ENCODE peak calls at places on chromosomes 16 and 17, in five cellular contexts. Q is dermis blood vessel endothelial cell, C is body of pancreas, V is heart left ventricle, L is fibroblast of the conjunctiva. W is an unnamed sample.

GRCh38 chr16:17369441-17369951 is 101.3 kb downstream of the XYLT1 start:
- DNase-seq in Q (peak), C (peak), V (peak), L (no peak), W (no peak)

GRCh38 chr16:11833951-11834695 is 17.2 kb downstream of the RSL1D1 start:
- DNase-seq in Q (no peak), C (no peak), V (no peak), L (peak), W (no peak)

GRCh38 chr16:55955439-55955838 is 80.3 kb upstream of the CES5A start:
- DNase-seq in Q (no peak), C (no peak), V (no peak), L (no peak), W (no peak)

GRCh38 chr17:43353364-43353763 is 45.4 kb upstream of the ARL4D start:
- DNase-seq in Q (no peak), C (no peak), V (no peak), L (no peak), W (no peak)

GRCh38 chr17:19238167-19238505 is 970 bp downstream of the EPN2 start:
- DNase-seq in Q (peak), C (peak), V (peak), L (no peak), W (no peak)

GRCh38 chr16:47037396-47037745 is 63.9 kb upstream of the DNAJA2 start:
- DNase-seq in Q (peak), C (peak), V (peak), L (no peak), W (no peak)

GRCh38 chr17:61759362-61759761 is 104.0 kb downstream of the BRIP1 start:
- DNase-seq in Q (no peak), C (no peak), V (no peak), L (no peak), W (no peak)

GRCh38 chr16:13696017-13696416 is 223.9 kb upstream of the ERCC4 start:
- DNase-seq in Q (no peak), C (no peak), V (no peak), L (no peak), W (no peak)

GRCh38 chr17:72705905-72706395 is 386.5 kb downstream of the SLC39A11 start:
- DNase-seq in Q (no peak), C (no peak), V (no peak), L (no peak), W (no peak)

GRCh38 chr16:68086336-68086821 is 1.2 kb downstream of the NFATC3 start:
- DNase-seq in Q (peak), C (no peak), V (no peak), L (no peak), W (no peak)

GRCh38 chr16:31191697-31192428 is 10.7 kb downstream of the PYCARD start:
- DNase-seq in Q (no peak), C (no peak), V (no peak), L (no peak), W (no peak)

GRCh38 chr16:21194771-21195301 is 16.5 kb downstream of the ZP2 start:
- DNase-seq in Q (no peak), C (no peak), V (no peak), L (no peak), W (no peak)

GRCh38 chr17:72237223-72237622 is 116.4 kb downstream of the SOX9 start:
- DNase-seq in Q (no peak), C (no peak), V (no peak), L (no peak), W (no peak)

W was measured in GOT3.